ENCODE peak calls at places on chromosomes 5 and 9, in seven cellular contexts. One of them, this sample, is unnamed.
A peak's percentile ranks its signal among the peaks of the same experiment; 100 is the strongest.

GRCh38 chr5:157473383-157474370 is 13.7 kb downstream of the NIPAL4 start:
- DNase-seq in sigmoid colon: peak; percentile 53
- DNase-seq in Panc1: no peak
- DNase-seq in cardiac muscle cell: peak; percentile 37
- DNase-seq in occipital lobe: no peak
- DNase-seq in lower leg skin: no peak
- DNase-seq in mesendoderm: no peak
- DNase-seq in this sample: no peak

GRCh38 chr9:122468735-122469134 is 9.0 kb downstream of the OR1J1 start:
- DNase-seq in Panc1: no peak
- DNase-seq in occipital lobe: no peak
- DNase-seq in sigmoid colon: no peak
- DNase-seq in mesendoderm: no peak
- DNase-seq in lower leg skin: no peak
- DNase-seq in cardiac muscle cell: no peak
- DNase-seq in this sample: no peak

GRCh38 chr5:17441351-17441750 is 56.7 kb upstream of the TAF11L2 start:
- DNase-seq in mesendoderm: no peak
- DNase-seq in lower leg skin: no peak
- DNase-seq in cardiac muscle cell: no peak
- DNase-seq in Panc1: no peak
- DNase-seq in sigmoid colon: no peak
- DNase-seq in occipital lobe: no peak
- DNase-seq in this sample: no peak

GRCh38 chr9:108953983-108954574 is 19.9 kb downstream of the ABITRAM start:
- DNase-seq in mesendoderm: peak; percentile 29
- DNase-seq in cardiac muscle cell: peak; percentile 66
- DNase-seq in Panc1: no peak
- DNase-seq in occipital lobe: no peak
- DNase-seq in sigmoid colon: no peak
- DNase-seq in lower leg skin: no peak
- DNase-seq in this sample: no peak

GRCh38 chr5:150598046-150598445 is 42.4 kb upstream of the SYNPO start:
- DNase-seq in mesendoderm: no peak
- DNase-seq in cardiac muscle cell: no peak
- DNase-seq in lower leg skin: no peak
- DNase-seq in Panc1: no peak
- DNase-seq in occipital lobe: no peak
- DNase-seq in sigmoid colon: no peak
- DNase-seq in this sample: no peak

GRCh38 chr9:116342941-116343340 is 189.3 kb downstream of the PAPPA start:
- DNase-seq in sigmoid colon: no peak
- DNase-seq in occipital lobe: no peak
- DNase-seq in cardiac muscle cell: no peak
- DNase-seq in mesendoderm: no peak
- DNase-seq in Panc1: no peak
- DNase-seq in lower leg skin: no peak
- DNase-seq in this sample: no peak

GRCh38 chr5:43386960-43387362 is 25.2 kb downstream of the CCL28 start:
- DNase-seq in cardiac muscle cell: no peak
- DNase-seq in occipital lobe: no peak
- DNase-seq in Panc1: no peak
- DNase-seq in mesendoderm: peak; percentile 23
- DNase-seq in lower leg skin: no peak
- DNase-seq in sigmoid colon: no peak
- DNase-seq in this sample: no peak

GRCh38 chr5:110323832-110324231 is 402.6 kb downstream of the TMEM232 start:
- DNase-seq in mesendoderm: no peak
- DNase-seq in occipital lobe: no peak
- DNase-seq in lower leg skin: no peak
- DNase-seq in cardiac muscle cell: no peak
- DNase-seq in Panc1: no peak
- DNase-seq in sigmoid colon: no peak
- DNase-seq in this sample: no peak

GRCh38 chr5:154712518-154713437 is 42.4 kb upstream of the LARP1 start:
- DNase-seq in mesendoderm: peak; percentile 85
- DNase-seq in occipital lobe: no peak
- DNase-seq in sigmoid colon: peak; percentile 56
- DNase-seq in cardiac muscle cell: no peak
- DNase-seq in Panc1: no peak
- DNase-seq in lower leg skin: no peak
- DNase-seq in this sample: peak; percentile 87

GRCh38 chr9:79292731-79293280 is 279.0 kb upstream of the TLE4 start:
- DNase-seq in Panc1: no peak
- DNase-seq in sigmoid colon: no peak
- DNase-seq in mesendoderm: peak; percentile 18
- DNase-seq in cardiac muscle cell: no peak
- DNase-seq in occipital lobe: no peak
- DNase-seq in lower leg skin: no peak
- DNase-seq in this sample: no peak

GRCh38 chr5:4640793-4641192 is 499.3 kb upstream of the ADAMTS16 start:
- DNase-seq in cardiac muscle cell: peak; percentile 54
- DNase-seq in lower leg skin: no peak
- DNase-seq in mesendoderm: peak; percentile 85
- DNase-seq in occipital lobe: no peak
- DNase-seq in sigmoid colon: no peak
- DNase-seq in Panc1: no peak
- DNase-seq in this sample: no peak

GRCh38 chr5:1032551-1033027 is 24.0 kb downstream of the NKD2 start:
- DNase-seq in sigmoid colon: peak; percentile 52
- DNase-seq in lower leg skin: no peak
- DNase-seq in Panc1: no peak
- DNase-seq in occipital lobe: no peak
- DNase-seq in mesendoderm: no peak
- DNase-seq in cardiac muscle cell: no peak
- DNase-seq in this sample: no peak

GRCh38 chr5:167661605-167662004 is 629.8 kb upstream of the WWC1 start:
- DNase-seq in cardiac muscle cell: peak; percentile 24
- DNase-seq in sigmoid colon: no peak
- DNase-seq in mesendoderm: no peak
- DNase-seq in Panc1: no peak
- DNase-seq in lower leg skin: no peak
- DNase-seq in occipital lobe: no peak
- DNase-seq in this sample: no peak

GRCh38 chr9:117412841-117413240 is 2.0 kb downstream of the ASTN2 start:
- DNase-seq in lower leg skin: no peak
- DNase-seq in mesendoderm: peak; percentile 5
- DNase-seq in Panc1: no peak
- DNase-seq in occipital lobe: no peak
- DNase-seq in cardiac muscle cell: no peak
- DNase-seq in sigmoid colon: no peak
- DNase-seq in this sample: no peak

GRCh38 chr5:137757634-137758033 is 3.5 kb upstream of the HNRNPA0 start:
- DNase-seq in lower leg skin: no peak
- DNase-seq in Panc1: no peak
- DNase-seq in sigmoid colon: no peak
- DNase-seq in mesendoderm: no peak
- DNase-seq in occipital lobe: no peak
- DNase-seq in cardiac muscle cell: no peak
- DNase-seq in this sample: no peak

GRCh38 chr5:37840036-37840909 is at the start of gene GDNF:
- DNase-seq in sigmoid colon: peak; percentile 91
- DNase-seq in lower leg skin: no peak
- DNase-seq in Panc1: no peak
- DNase-seq in occipital lobe: no peak
- DNase-seq in mesendoderm: peak; percentile 63
- DNase-seq in cardiac muscle cell: peak; percentile 65
- DNase-seq in this sample: peak; percentile 76

GRCh38 chr5:54703091-54703490 is 185.5 kb downstream of the SNX18 start:
- DNase-seq in lower leg skin: no peak
- DNase-seq in cardiac muscle cell: no peak
- DNase-seq in mesendoderm: no peak
- DNase-seq in Panc1: no peak
- DNase-seq in occipital lobe: no peak
- DNase-seq in sigmoid colon: peak; percentile 73
- DNase-seq in this sample: no peak

GRCh38 chr5:54803381-54804025 is 181.9 kb downstream of the ESM1 start:
- DNase-seq in mesendoderm: no peak
- DNase-seq in cardiac muscle cell: no peak
- DNase-seq in occipital lobe: no peak
- DNase-seq in Panc1: no peak
- DNase-seq in sigmoid colon: no peak
- DNase-seq in lower leg skin: no peak
- DNase-seq in this sample: no peak

GRCh38 chr5:176542135-176542595 is 5.0 kb upstream of the RNF44 start:
- DNase-seq in cardiac muscle cell: no peak
- DNase-seq in sigmoid colon: no peak
- DNase-seq in mesendoderm: no peak
- DNase-seq in lower leg skin: no peak
- DNase-seq in occipital lobe: no peak
- DNase-seq in Panc1: no peak
- DNase-seq in this sample: peak; percentile 58

GRCh38 chr5:177508837-177509236 is 789 bp downstream of the DOK3 start:
- DNase-seq in cardiac muscle cell: no peak
- DNase-seq in Panc1: no peak
- DNase-seq in occipital lobe: no peak
- DNase-seq in sigmoid colon: no peak
- DNase-seq in mesendoderm: no peak
- DNase-seq in lower leg skin: no peak
- DNase-seq in this sample: peak; percentile 54

GRCh38 chr9:130390371-130390770 is 54.4 kb upstream of the ASS1 start:
- DNase-seq in lower leg skin: no peak
- DNase-seq in Panc1: no peak
- DNase-seq in occipital lobe: no peak
- DNase-seq in cardiac muscle cell: no peak
- DNase-seq in sigmoid colon: no peak
- DNase-seq in mesendoderm: peak; percentile 31
- DNase-seq in this sample: no peak

GRCh38 chr9:122695696-122696095 is 20.8 kb downstream of the OR1L3 start:
- DNase-seq in occipital lobe: no peak
- DNase-seq in Panc1: no peak
- DNase-seq in mesendoderm: no peak
- DNase-seq in lower leg skin: no peak
- DNase-seq in cardiac muscle cell: no peak
- DNase-seq in sigmoid colon: no peak
- DNase-seq in this sample: no peak

GRCh38 chr5:124642148-124642547 is 104.3 kb downstream of the ZNF608 start:
- DNase-seq in cardiac muscle cell: no peak
- DNase-seq in mesendoderm: no peak
- DNase-seq in occipital lobe: no peak
- DNase-seq in sigmoid colon: no peak
- DNase-seq in lower leg skin: no peak
- DNase-seq in Panc1: no peak
- DNase-seq in this sample: no peak

GRCh38 chr5:181181650-181182565 is 23.1 kb downstream of the TRIM7 start:
- DNase-seq in sigmoid colon: peak; percentile 77
- DNase-seq in lower leg skin: peak; percentile 54
- DNase-seq in mesendoderm: peak; percentile 91
- DNase-seq in Panc1: no peak
- DNase-seq in occipital lobe: no peak
- DNase-seq in cardiac muscle cell: peak; percentile 83
- DNase-seq in this sample: peak; percentile 60

GRCh38 chr9:95446984-95447383 is 69.8 kb downstream of the PTCH1 start:
- DNase-seq in lower leg skin: no peak
- DNase-seq in sigmoid colon: no peak
- DNase-seq in Panc1: no peak
- DNase-seq in occipital lobe: no peak
- DNase-seq in mesendoderm: no peak
- DNase-seq in cardiac muscle cell: no peak
- DNase-seq in this sample: no peak

GRCh38 chr5:151005975-151006576 is 14.3 kb upstream of the GPX3 start:
- DNase-seq in lower leg skin: peak; percentile 95
- DNase-seq in mesendoderm: no peak
- DNase-seq in Panc1: no peak
- DNase-seq in sigmoid colon: peak; percentile 98
- DNase-seq in occipital lobe: no peak
- DNase-seq in cardiac muscle cell: peak; percentile 32
- DNase-seq in this sample: no peak

GRCh38 chr9:69420611-69421270 is 95.7 kb downstream of the ENTREP1 start:
- DNase-seq in lower leg skin: no peak
- DNase-seq in sigmoid colon: no peak
- DNase-seq in Panc1: no peak
- DNase-seq in mesendoderm: no peak
- DNase-seq in cardiac muscle cell: no peak
- DNase-seq in occipital lobe: no peak
- DNase-seq in this sample: no peak

GRCh38 chr5:56814361-56814962 is 887 bp upstream of the MAP3K1 start:
- DNase-seq in mesendoderm: peak; percentile 83
- DNase-seq in lower leg skin: peak; percentile 33
- DNase-seq in sigmoid colon: no peak
- DNase-seq in Panc1: no peak
- DNase-seq in cardiac muscle cell: peak; percentile 33
- DNase-seq in occipital lobe: no peak
- DNase-seq in this sample: peak; percentile 29

GRCh38 chr5:132445930-132446329 is 44.6 kb downstream of the IRF1 start:
- DNase-seq in lower leg skin: no peak
- DNase-seq in Panc1: no peak
- DNase-seq in cardiac muscle cell: no peak
- DNase-seq in occipital lobe: no peak
- DNase-seq in sigmoid colon: no peak
- DNase-seq in mesendoderm: peak; percentile 76
- DNase-seq in this sample: no peak

GRCh38 chr5:1736889-1737711 is 62.5 kb downstream of the MRPL36 start:
- DNase-seq in occipital lobe: no peak
- DNase-seq in lower leg skin: peak; percentile 10
- DNase-seq in mesendoderm: peak; percentile 13
- DNase-seq in cardiac muscle cell: no peak
- DNase-seq in sigmoid colon: no peak
- DNase-seq in Panc1: no peak
- DNase-seq in this sample: peak; percentile 45

GRCh38 chr9:131095666-131096489 is 453 bp upstream of the AIF1L start:
- DNase-seq in sigmoid colon: no peak
- DNase-seq in mesendoderm: peak; percentile 92
- DNase-seq in Panc1: no peak
- DNase-seq in occipital lobe: peak; percentile 49
- DNase-seq in lower leg skin: no peak
- DNase-seq in cardiac muscle cell: peak; percentile 76
- DNase-seq in this sample: no peak

GRCh38 chr5:72512179-72512860 is 5.1 kb upstream of the ZNF366 start:
- DNase-seq in occipital lobe: no peak
- DNase-seq in Panc1: no peak
- DNase-seq in mesendoderm: no peak
- DNase-seq in sigmoid colon: no peak
- DNase-seq in cardiac muscle cell: no peak
- DNase-seq in lower leg skin: no peak
- DNase-seq in this sample: no peak

GRCh38 chr9:27564685-27565084 is 8.6 kb downstream of the C9orf72 start:
- DNase-seq in lower leg skin: no peak
- DNase-seq in mesendoderm: no peak
- DNase-seq in sigmoid colon: no peak
- DNase-seq in occipital lobe: no peak
- DNase-seq in cardiac muscle cell: no peak
- DNase-seq in Panc1: no peak
- DNase-seq in this sample: no peak

This sample was measured in pancreas.